ENCODE peak calls at places on chromosome 2, in four cellular contexts. One of them, this sample, is unnamed.

GRCh38 chr2:234302664-234302991 is 194.3 kb downstream of the ARL4C start:
- DNase-seq in foreskin fibroblast: no peak
- DNase-seq in AG10803: no peak
- DNase-seq in mucosa of gallbladder: no peak
- DNase-seq in this sample: no peak

GRCh38 chr2:36074008-36074407 is 281.6 kb upstream of the CRIM1 start:
- DNase-seq in foreskin fibroblast: no peak
- DNase-seq in AG10803: no peak
- DNase-seq in mucosa of gallbladder: no peak
- DNase-seq in this sample: no peak

GRCh38 chr2:104863229-104863584 is 9.3 kb downstream of the POU3F3 start:
- DNase-seq in foreskin fibroblast: no peak
- DNase-seq in AG10803: no peak
- DNase-seq in mucosa of gallbladder: no peak
- DNase-seq in this sample: no peak

GRCh38 chr2:47664817-47665216 is 118.1 kb upstream of the MSH6 start:
- DNase-seq in foreskin fibroblast: no peak
- DNase-seq in AG10803: no peak
- DNase-seq in mucosa of gallbladder: peak
- DNase-seq in this sample: peak

GRCh38 chr2:144931976-144932375 is 412.1 kb upstream of the ZEB2 start:
- DNase-seq in foreskin fibroblast: no peak
- DNase-seq in AG10803: no peak
- DNase-seq in mucosa of gallbladder: no peak
- DNase-seq in this sample: no peak

GRCh38 chr2:200156140-200156858 is 150.2 kb upstream of the SPATS2L start:
- DNase-seq in foreskin fibroblast: peak
- DNase-seq in AG10803: peak
- DNase-seq in mucosa of gallbladder: peak
- DNase-seq in this sample: peak

GRCh38 chr2:240624011-240624949 is 1.0 kb upstream of the GPR35 start:
- DNase-seq in foreskin fibroblast: no peak
- DNase-seq in AG10803: no peak
- DNase-seq in mucosa of gallbladder: no peak
- DNase-seq in this sample: no peak

GRCh38 chr2:101327863-101328394 is 19.4 kb upstream of the RNF149 start:
- DNase-seq in foreskin fibroblast: no peak
- DNase-seq in AG10803: no peak
- DNase-seq in mucosa of gallbladder: peak
- DNase-seq in this sample: peak

GRCh38 chr2:141021109-141021508 is 1109.7 kb downstream of the LRP1B start:
- DNase-seq in foreskin fibroblast: peak
- DNase-seq in AG10803: peak
- DNase-seq in mucosa of gallbladder: no peak
- DNase-seq in this sample: no peak

GRCh38 chr2:14543284-14543683 is 89.2 kb upstream of the LRATD1 start:
- DNase-seq in foreskin fibroblast: peak
- DNase-seq in AG10803: no peak
- DNase-seq in mucosa of gallbladder: peak
- DNase-seq in this sample: no peak